ENCODE peak calls at places on chromosomes 6 and 20, in eight cellular contexts. U is HCT116, K is SK-N-SH, A is A549, O is GM23338, J is HepG2, X is K562, M is GM12878. I is an unnamed sample.

GRCh38 chr20:44198872-44199271 is 11.7 kb downstream of the OSER1 start:
- DNase-seq in U (no peak), K (no peak), A (no peak), O (no peak), J (no peak), X (no peak), M (no peak), I (no peak)

GRCh38 chr20:37270586-37271420 is 9.2 kb upstream of the GHRH start:
- DNase-seq in U (no peak), K (no peak), A (no peak), O (no peak), J (peak; percentile 75), X (no peak), M (peak; percentile 79), I (no peak)

GRCh38 chr6:112279044-112279916 is 24.9 kb upstream of the LAMA4 start:
- DNase-seq in U (no peak), K (no peak), A (no peak), O (no peak), J (no peak), X (no peak), M (no peak), I (no peak)

GRCh38 chr6:113281014-113281810 is 575.9 kb upstream of the MARCKS start:
- DNase-seq in U (no peak), K (no peak), A (no peak), O (no peak), J (no peak), X (no peak), M (no peak), I (no peak)

GRCh38 chr6:142810952-142811514 is 133.9 kb downstream of the HIVEP2 start:
- DNase-seq in U (no peak), K (no peak), A (no peak), O (peak; percentile 10), J (no peak), X (no peak), M (no peak), I (no peak)

GRCh38 chr6:141307309-141307998 is 825.3 kb upstream of the GJE1 start:
- DNase-seq in U (no peak), K (no peak), A (no peak), O (no peak), J (no peak), X (no peak), M (no peak), I (no peak)

GRCh38 chr20:64273109-64273508 is 17.6 kb downstream of the PCMTD2 start:
- DNase-seq in U (no peak), K (no peak), A (no peak), O (no peak), J (no peak), X (no peak), M (no peak), I (no peak)

GRCh38 chr6:35173068-35174042 is 32.2 kb upstream of the TCP11 start:
- DNase-seq in U (no peak), K (no peak), A (no peak), O (no peak), J (no peak), X (no peak), M (no peak), I (no peak)

GRCh38 chr6:132798820-132799538 is 542 bp upstream of the SLC18B1 start:
- DNase-seq in U (peak; percentile 76), K (peak; percentile 61), A (no peak), O (peak; percentile 84), J (peak; percentile 83), X (peak; percentile 75), M (peak; percentile 63), I (no peak)

GRCh38 chr6:112337209-112337638 is 9.9 kb upstream of the RFPL4B start:
- DNase-seq in U (peak; percentile 43), K (peak; percentile 84), A (peak; percentile 39), O (peak; percentile 81), J (peak; percentile 50), X (peak; percentile 25), M (no peak), I (peak; percentile 50)

GRCh38 chr6:144395014-144395413 is 109.9 kb downstream of the UTRN start:
- DNase-seq in U (no peak), K (no peak), A (no peak), O (no peak), J (no peak), X (no peak), M (no peak), I (no peak)

GRCh38 chr6:107228754-107229153 is 113.4 kb upstream of the BEND3 start:
- DNase-seq in U (no peak), K (no peak), A (no peak), O (no peak), J (no peak), X (no peak), M (no peak), I (no peak)

GRCh38 chr6:3208775-3209113 is 18.7 kb downstream of the TUBB2B start:
- DNase-seq in U (no peak), K (no peak), A (no peak), O (no peak), J (no peak), X (no peak), M (no peak), I (no peak)

GRCh38 chr6:77340331-77340730 is 123.0 kb downstream of the HTR1B start:
- DNase-seq in U (no peak), K (no peak), A (no peak), O (no peak), J (no peak), X (no peak), M (no peak), I (no peak)

GRCh38 chr20:14622796-14623195 is 285.4 kb upstream of the FLRT3 start:
- DNase-seq in U (peak; percentile 15), K (no peak), A (peak; percentile 34), O (peak; percentile 47), J (peak; percentile 27), X (no peak), M (no peak), I (no peak)

GRCh38 chr6:20400476-20401402 is 940 bp upstream of the E2F3 start:
- DNase-seq in U (peak; percentile 84), K (peak; percentile 63), A (peak; percentile 57), O (peak; percentile 84), J (peak; percentile 50), X (peak; percentile 82), M (no peak), I (peak; percentile 2)

GRCh38 chr6:130240232-130240631 is 17.5 kb upstream of the SAMD3 start:
- DNase-seq in U (no peak), K (no peak), A (no peak), O (no peak), J (no peak), X (no peak), M (no peak), I (no peak)

GRCh38 chr6:84902354-84902928 is 138.0 kb upstream of the TBX18 start:
- DNase-seq in U (no peak), K (no peak), A (no peak), O (no peak), J (no peak), X (no peak), M (no peak), I (no peak)

DNA sequence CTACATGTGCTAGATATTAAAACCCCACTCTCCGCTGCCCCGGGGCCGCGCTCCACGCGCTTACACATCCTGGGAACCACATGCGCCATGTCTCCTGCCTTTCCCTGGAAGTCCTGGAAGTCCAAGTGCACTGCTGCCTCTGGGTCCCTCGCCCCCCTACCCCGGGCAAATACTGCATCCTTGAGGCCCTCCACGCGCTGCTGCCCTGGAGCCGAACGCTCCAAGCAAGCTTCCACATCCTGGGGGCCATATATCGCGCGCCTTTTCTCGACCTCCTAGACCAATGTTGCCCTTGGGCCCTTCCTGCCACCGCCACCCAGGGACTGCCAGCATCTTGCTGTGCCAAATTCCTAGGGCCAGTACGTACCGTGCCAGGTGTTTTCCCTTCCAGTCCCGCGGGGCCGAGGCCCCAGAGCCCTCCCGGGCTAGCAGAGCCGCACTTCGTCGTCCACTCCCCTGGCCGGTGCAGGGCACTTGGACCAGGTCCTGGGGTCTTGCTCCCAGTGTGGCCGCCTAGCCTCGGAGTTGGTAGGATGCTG is 779 bp upstream of the KCNG1 start:
- DNase-seq in U (no peak), K (no peak), A (no peak), O (peak; percentile 36), J (no peak), X (no peak), M (no peak), I (no peak)
- H3K4me3 ChIP-seq in U (no peak overlapping the region), K (peak overlapping the region; percentile 66), A (peak overlapping the region; percentile 76), O (peak overlapping the region; percentile 73), J (no peak overlapping the region), X (no peak overlapping the region), M (no peak overlapping the region), I (peak overlapping the region; percentile 57)

GRCh38 chr6:161273752-161274487 is at the start of gene AGPAT4:
- DNase-seq in U (peak; percentile 92), K (peak; percentile 85), A (peak; percentile 80), O (peak; percentile 95), J (peak; percentile 32), X (peak; percentile 96), M (peak; percentile 62), I (peak; percentile 87)
- TF ChIP-seq REST in U (no peak), K (peak; percentile 73), A (no peak), O (peak; percentile 40), J (no peak), X (no peak), M (no peak), I (peak; percentile 36)

GRCh38 chr6:39211183-39211582 is 18.1 kb downstream of the KCNK5 start:
- DNase-seq in U (no peak), K (no peak), A (no peak), O (no peak), J (no peak), X (no peak), M (no peak), I (no peak)

GRCh38 chr6:39209908-39210307 is 19.4 kb downstream of the KCNK5 start:
- DNase-seq in U (no peak), K (no peak), A (no peak), O (no peak), J (no peak), X (no peak), M (no peak), I (no peak)

GRCh38 chr6:39208233-39208720 is 21.0 kb downstream of the KCNK5 start:
- DNase-seq in U (no peak), K (no peak), A (no peak), O (no peak), J (no peak), X (no peak), M (no peak), I (no peak)

GRCh38 chr6:39209360-39209811 is 19.9 kb downstream of the KCNK5 start:
- DNase-seq in U (no peak), K (no peak), A (no peak), O (peak; percentile 59), J (no peak), X (no peak), M (no peak), I (no peak)

DNA sequence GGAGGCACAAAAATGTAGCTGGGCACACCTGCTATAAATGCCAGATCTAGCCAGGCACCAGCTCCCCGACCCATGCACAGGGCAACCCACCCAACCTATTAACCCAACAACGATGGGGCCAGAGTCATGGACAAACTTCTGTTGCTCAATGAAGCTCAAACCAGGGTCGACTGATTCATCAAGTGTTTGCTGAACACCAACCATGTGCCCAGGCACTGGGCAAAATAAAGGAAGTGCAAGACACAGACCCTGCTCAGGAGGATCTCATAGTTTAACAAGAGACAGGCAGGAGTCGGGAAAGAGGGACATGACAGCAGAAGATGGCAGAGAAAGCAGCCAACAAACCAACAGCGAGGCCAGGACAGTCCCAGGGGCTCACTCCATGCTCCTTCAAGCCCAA is 18.8 kb downstream of the KCNK5 start:
- DNase-seq in U (no peak), K (no peak), A (no peak), O (no peak), J (no peak), X (no peak), M (no peak), I (no peak)
- H3K4me1 ChIP-seq in U (peaks cover 17% of the 10 kb centered on the region), K (no peaks in the 10 kb centered on the region), A (peaks cover 68% of the 10 kb centered on the region), O (peaks cover 56% of the 10 kb centered on the region), J (no peaks in the 10 kb centered on the region), X (peaks cover 30% of the 10 kb centered on the region), M (peaks cover 10% of the 10 kb centered on the region), I (no peaks in the 10 kb centered on the region)

GRCh38 chr6:37172991-37173572 is 3.1 kb downstream of the PIM1 start:
- DNase-seq in U (no peak), K (no peak), A (no peak), O (no peak), J (no peak), X (peak; percentile 9), M (no peak), I (no peak)
- H3K4me3 ChIP-seq in U (no peak overlapping the region), K (no peak overlapping the region), A (peak overlapping the region; percentile 92), O (peak overlapping the region; percentile 64), J (peak overlapping the region; percentile 98), X (peak overlapping the region; percentile 97), M (no peak overlapping the region), I (peak overlapping the region; percentile 81)

I was measured in Panc1.